ENCODE peak calls at places on chromosomes 4 and X, in nine cellular contexts. Q is dermis microvascular lymphatic vessel endothelial cell; J is pons; Z is AML-193; Y is stimulated activated CD8-positive, alpha-beta memory T cell treated with anti-CD3 and anti-CD28 coated beads, Interleukin-7, amount 100 ng/mL, for 24 hours; W is iris pigment epithelial cell; U is activated T-helper 1 cell treated with anti-CD3 and anti-CD28 coated beads, Interleukin-2, amount 50 U/mL, for 16 hours; V is activated T-cell treated with anti-CD3 and anti-CD28 coated beads, Interleukin-2, amount 50 U/mL, for 4 hours; R is posterior vena cava. I is an unnamed sample.

GRCh38 chr4:8644966-8645752 is 52.6 kb downstream of the CPZ start:
- DNase-seq in Q (no peak), J (no peak), Z (no peak), Y (no peak), W (no peak), U (no peak), V (no peak), R (peak), I (no peak)

GRCh38 chrX:21659320-21659719 is 1.2 kb upstream of the KLHL34 start:
- DNase-seq in Q (no peak), J (no peak), Z (no peak), Y (no peak), W (no peak), U (no peak), V (no peak), R (no peak), I (no peak)

GRCh38 chrX:151742311-151742710 is 7.8 kb downstream of the CNGA2 start:
- DNase-seq in Q (no peak), J (no peak), Z (no peak), Y (no peak), W (no peak), U (no peak), V (no peak), R (no peak), I (no peak)

GRCh38 chrX:154505726-154506125 is 10.3 kb downstream of the FAM3A start:
- DNase-seq in Q (peak), J (no peak), Z (no peak), Y (no peak), W (peak), U (no peak), V (no peak), R (no peak), I (no peak)

GRCh38 chrX:139932077-139932900 is 564 bp downstream of the ATP11C start:
- DNase-seq in Q (no peak), J (no peak), Z (no peak), Y (no peak), W (peak), U (peak), V (peak), R (peak), I (peak)

GRCh38 chrX:53223955-53224859 is 800 bp downstream of the KDM5C start:
- DNase-seq in Q (peak), J (no peak), Z (no peak), Y (no peak), W (peak), U (no peak), V (peak), R (peak), I (no peak)

GRCh38 chr4:168304744-168305459 is 13.7 kb downstream of the DDX60 start:
- DNase-seq in Q (no peak), J (no peak), Z (no peak), Y (no peak), W (peak), U (no peak), V (no peak), R (no peak), I (no peak)

GRCh38 chr4:85370400-85371032 is 104.4 kb upstream of the ARHGAP24 start:
- DNase-seq in Q (peak), J (peak), Z (peak), Y (no peak), W (peak), U (no peak), V (no peak), R (no peak), I (peak)

GRCh38 chr4:157004279-157005161 is 32.9 kb upstream of the PDGFC start:
- DNase-seq in Q (peak), J (no peak), Z (no peak), Y (no peak), W (peak), U (no peak), V (no peak), R (no peak), I (no peak)

GRCh38 chrX:65706041-65706828 is 38.8 kb downstream of the MSN start:
- DNase-seq in Q (peak), J (no peak), Z (no peak), Y (no peak), W (peak), U (no peak), V (peak), R (no peak), I (no peak)

GRCh38 chr4:20773144-20773997 is 73.1 kb downstream of the PACRGL start:
- DNase-seq in Q (peak), J (peak), Z (peak), Y (no peak), W (peak), U (no peak), V (no peak), R (peak), I (peak)

GRCh38 chr4:83782591-83782990 is 246.7 kb downstream of the GPAT3 start:
- DNase-seq in Q (no peak), J (no peak), Z (no peak), Y (no peak), W (no peak), U (no peak), V (no peak), R (no peak), I (no peak)

GRCh38 chr4:99629962-99630554 is 27.6 kb downstream of the C4orf54 start:
- DNase-seq in Q (no peak), J (no peak), Z (no peak), Y (no peak), W (no peak), U (no peak), V (no peak), R (no peak), I (no peak)

GRCh38 chr4:26964512-26964911 is 103.9 kb downstream of the STIM2 start:
- DNase-seq in Q (no peak), J (no peak), Z (no peak), Y (no peak), W (no peak), U (no peak), V (no peak), R (no peak), I (no peak)

GRCh38 chrX:120517936-120518335 is 42.8 kb downstream of the CUL4B start:
- DNase-seq in Q (peak), J (no peak), Z (no peak), Y (no peak), W (peak), U (no peak), V (no peak), R (no peak), I (no peak)

GRCh38 chr4:766152-766515 is 59.8 kb downstream of the CPLX1 start:
- DNase-seq in Q (no peak), J (no peak), Z (no peak), Y (no peak), W (peak), U (no peak), V (no peak), R (no peak), I (no peak)

GRCh38 chrX:102115748-102116147 is 9.7 kb upstream of the TCEAL2 start:
- DNase-seq in Q (no peak), J (no peak), Z (no peak), Y (no peak), W (no peak), U (no peak), V (no peak), R (no peak), I (no peak)

GRCh38 chrX:11180571-11180970 is 69.4 kb downstream of the HCCS start:
- DNase-seq in Q (peak), J (no peak), Z (no peak), Y (no peak), W (peak), U (no peak), V (no peak), R (no peak), I (no peak)

GRCh38 chr4:151690884-151691283 is 69.9 kb downstream of the GATB start:
- DNase-seq in Q (no peak), J (peak), Z (no peak), Y (no peak), W (no peak), U (no peak), V (no peak), R (no peak), I (peak)

GRCh38 chr4:104451573-104451972 is 43.1 kb downstream of the CXXC4 start:
- DNase-seq in Q (no peak), J (peak), Z (no peak), Y (no peak), W (peak), U (no peak), V (no peak), R (no peak), I (peak)

GRCh38 chr4:154013576-154013975 is 224.7 kb upstream of the SFRP2 start:
- DNase-seq in Q (no peak), J (no peak), Z (no peak), Y (no peak), W (no peak), U (no peak), V (no peak), R (no peak), I (no peak)

GRCh38 chr4:147157860-147158701 is 212.4 kb upstream of the TTC29 start:
- DNase-seq in Q (peak), J (peak), Z (no peak), Y (no peak), W (peak), U (no peak), V (no peak), R (peak), I (peak)

GRCh38 chr4:54172156-54172555 is 56.9 kb upstream of the PDGFRA start:
- DNase-seq in Q (no peak), J (no peak), Z (no peak), Y (no peak), W (no peak), U (no peak), V (no peak), R (no peak), I (no peak)

GRCh38 chrX:23699636-23700194 is 32.4 kb downstream of the PRDX4 start:
- DNase-seq in Q (peak), J (peak), Z (peak), Y (no peak), W (no peak), U (no peak), V (peak), R (no peak), I (peak)

GRCh38 chrX:30521440-30522182 is 56.0 kb downstream of the TASL start:
- DNase-seq in Q (no peak), J (no peak), Z (no peak), Y (no peak), W (peak), U (no peak), V (no peak), R (no peak), I (no peak)

GRCh38 chr4:80266267-80266901 is at the start of gene FGF5:
- DNase-seq in Q (peak), J (no peak), Z (no peak), Y (no peak), W (peak), U (no peak), V (no peak), R (peak), I (peak)

GRCh38 chr4:189304755-189305154 is 635.9 kb upstream of the FRG1 start:
- DNase-seq in Q (no peak), J (no peak), Z (no peak), Y (no peak), W (peak), U (no peak), V (no peak), R (no peak), I (no peak)

GRCh38 chrX:12447448-12448154 is 309.3 kb downstream of the FRMPD4 start:
- DNase-seq in Q (peak), J (no peak), Z (no peak), Y (no peak), W (peak), U (no peak), V (no peak), R (no peak), I (no peak)

GRCh38 chr4:845233-845835 is 19.4 kb upstream of the CPLX1 start:
- DNase-seq in Q (no peak), J (no peak), Z (no peak), Y (no peak), W (peak), U (no peak), V (no peak), R (no peak), I (no peak)

GRCh38 chr4:53314257-53314656 is 51.6 kb downstream of the SCFD2 start:
- DNase-seq in Q (no peak), J (peak), Z (no peak), Y (no peak), W (no peak), U (no peak), V (no peak), R (no peak), I (peak)

GRCh38 chrX:47645530-47645929 is 4.8 kb downstream of the ELK1 start:
- DNase-seq in Q (no peak), J (no peak), Z (no peak), Y (no peak), W (peak), U (no peak), V (no peak), R (no peak), I (no peak)

GRCh38 chr4:85798011-85798770 is 323.2 kb downstream of the ARHGAP24 start:
- DNase-seq in Q (no peak), J (no peak), Z (peak), Y (no peak), W (peak), U (no peak), V (no peak), R (no peak), I (no peak)

GRCh38 chr4:41509411-41510008 is 28.4 kb upstream of the LIMCH1 start:
- DNase-seq in Q (no peak), J (peak), Z (no peak), Y (no peak), W (no peak), U (no peak), V (no peak), R (no peak), I (peak)

GRCh38 chrX:2177541-2177940 is 323.2 kb downstream of the DHRSX start:
- DNase-seq in Q (no peak), J (no peak), Z (no peak), Y (no peak), W (no peak), U (no peak), V (no peak), R (peak), I (no peak)

GRCh38 chrX:118974088-118974907 is at the start of gene LONRF3:
- DNase-seq in Q (peak), J (peak), Z (no peak), Y (no peak), W (peak), U (peak), V (peak), R (peak), I (peak)

GRCh38 chr4:38583102-38583501 is 80.9 kb upstream of the KLF3 start:
- DNase-seq in Q (no peak), J (peak), Z (no peak), Y (no peak), W (peak), U (no peak), V (no peak), R (no peak), I (no peak)

GRCh38 chr4:2078584-2078983 is 19.5 kb downstream of the NAT8L start:
- DNase-seq in Q (no peak), J (no peak), Z (no peak), Y (no peak), W (no peak), U (peak), V (no peak), R (peak), I (no peak)

GRCh38 chr4:145061325-145061920 is 36.6 kb downstream of the ANAPC10 start:
- DNase-seq in Q (peak), J (peak), Z (peak), Y (no peak), W (peak), U (no peak), V (no peak), R (no peak), I (peak)

I was measured in Ammon's horn.